ENCODE peak calls at places on chromosome 18, in nine cellular contexts. One of them, this sample, is unnamed. For H3K4me1, the result is how much of the 10 kb centered on the place peaks cover.

GRCh38 chr18:39198376-39198775 is 1632.8 kb upstream of the CELF4 start:
- DNase-seq in heart right ventricle: no peak
- DNase-seq in ovary: no peak
- DNase-seq in tibial artery: no peak
- DNase-seq in pancreas: no peak
- DNase-seq in neuronal stem cell: no peak
- DNase-seq in fibroblast of lung: peak
- DNase-seq in body of pancreas: no peak
- DNase-seq in PC-9: no peak
- DNase-seq in this sample: no peak

GRCh38 chr18:68713791-68714190 is 1.1 kb downstream of the TMX3 start:
- DNase-seq in neuronal stem cell: no peak
- DNase-seq in body of pancreas: no peak
- DNase-seq in fibroblast of lung: no peak
- DNase-seq in heart right ventricle: no peak
- DNase-seq in pancreas: no peak
- DNase-seq in PC-9: peak
- DNase-seq in tibial artery: no peak
- DNase-seq in ovary: no peak
- DNase-seq in this sample: no peak

GRCh38 chr18:34661464-34662087 is 48.5 kb upstream of the DTNA start:
- DNase-seq in heart right ventricle: no peak
- DNase-seq in ovary: no peak
- DNase-seq in body of pancreas: no peak
- DNase-seq in pancreas: no peak
- DNase-seq in fibroblast of lung: peak
- DNase-seq in neuronal stem cell: peak
- DNase-seq in PC-9: no peak
- DNase-seq in tibial artery: no peak
- DNase-seq in this sample: no peak

GRCh38 chr18:69649678-69650077 is 249.0 kb downstream of the DOK6 start:
- DNase-seq in body of pancreas: no peak
- DNase-seq in tibial artery: no peak
- DNase-seq in fibroblast of lung: no peak
- DNase-seq in heart right ventricle: no peak
- DNase-seq in pancreas: no peak
- DNase-seq in neuronal stem cell: no peak
- DNase-seq in ovary: no peak
- DNase-seq in PC-9: no peak
- DNase-seq in this sample: no peak

GRCh38 chr18:13374468-13375301 is 156.1 kb downstream of the LDLRAD4 start:
- DNase-seq in pancreas: no peak
- DNase-seq in fibroblast of lung: no peak
- DNase-seq in heart right ventricle: no peak
- DNase-seq in body of pancreas: no peak
- DNase-seq in PC-9: no peak
- DNase-seq in tibial artery: no peak
- DNase-seq in neuronal stem cell: no peak
- DNase-seq in ovary: no peak
- DNase-seq in this sample: no peak

GRCh38 chr18:73381361-73382031 is 513.7 kb upstream of the NETO1 start:
- DNase-seq in PC-9: no peak
- DNase-seq in fibroblast of lung: no peak
- DNase-seq in ovary: no peak
- DNase-seq in body of pancreas: no peak
- DNase-seq in pancreas: no peak
- DNase-seq in neuronal stem cell: no peak
- DNase-seq in tibial artery: no peak
- DNase-seq in heart right ventricle: no peak
- DNase-seq in this sample: no peak

GRCh38 chr18:68623342-68623741 is 91.6 kb downstream of the TMX3 start:
- DNase-seq in tibial artery: peak
- DNase-seq in body of pancreas: peak
- DNase-seq in heart right ventricle: no peak
- DNase-seq in pancreas: no peak
- DNase-seq in ovary: no peak
- DNase-seq in neuronal stem cell: peak
- DNase-seq in fibroblast of lung: peak
- DNase-seq in PC-9: no peak
- DNase-seq in this sample: no peak

GRCh38 chr18:29811519-29811918 is 1231.0 kb downstream of the DSC3 start:
- DNase-seq in neuronal stem cell: no peak
- DNase-seq in fibroblast of lung: no peak
- DNase-seq in tibial artery: no peak
- DNase-seq in heart right ventricle: no peak
- DNase-seq in body of pancreas: no peak
- DNase-seq in ovary: no peak
- DNase-seq in PC-9: no peak
- DNase-seq in pancreas: no peak
- DNase-seq in this sample: no peak

GRCh38 chr18:77807650-77808049 is 558.0 kb downstream of the GALR1 start:
- DNase-seq in pancreas: no peak
- DNase-seq in heart right ventricle: no peak
- DNase-seq in ovary: no peak
- DNase-seq in fibroblast of lung: no peak
- DNase-seq in tibial artery: no peak
- DNase-seq in PC-9: no peak
- DNase-seq in neuronal stem cell: no peak
- DNase-seq in body of pancreas: no peak
- DNase-seq in this sample: no peak

GRCh38 chr18:14978962-14979535 is 231.1 kb downstream of the ANKRD30B start:
- DNase-seq in heart right ventricle: no peak
- DNase-seq in tibial artery: no peak
- DNase-seq in ovary: no peak
- DNase-seq in body of pancreas: peak
- DNase-seq in pancreas: no peak
- DNase-seq in fibroblast of lung: peak
- DNase-seq in neuronal stem cell: peak
- DNase-seq in PC-9: no peak
- DNase-seq in this sample: no peak

GRCh38 chr18:76450452-76450851 is 44.6 kb downstream of the ZNF516 start:
- DNase-seq in tibial artery: no peak
- DNase-seq in ovary: peak
- DNase-seq in pancreas: no peak
- DNase-seq in body of pancreas: no peak
- DNase-seq in neuronal stem cell: no peak
- DNase-seq in fibroblast of lung: peak
- DNase-seq in heart right ventricle: no peak
- DNase-seq in PC-9: no peak
- DNase-seq in this sample: no peak

GRCh38 chr18:6982398-6982797 is 135.2 kb downstream of the LAMA1 start:
- DNase-seq in tibial artery: no peak
- DNase-seq in heart right ventricle: no peak
- DNase-seq in ovary: no peak
- DNase-seq in body of pancreas: no peak
- DNase-seq in pancreas: no peak
- DNase-seq in fibroblast of lung: no peak
- DNase-seq in neuronal stem cell: no peak
- DNase-seq in PC-9: no peak
- DNase-seq in this sample: no peak

GRCh38 chr18:9708057-9708881 is at the start of gene RAB31:
- DNase-seq in pancreas: peak
- DNase-seq in tibial artery: peak
- DNase-seq in PC-9: no peak
- DNase-seq in heart right ventricle: peak
- DNase-seq in neuronal stem cell: peak
- DNase-seq in body of pancreas: peak
- DNase-seq in ovary: peak
- DNase-seq in fibroblast of lung: peak
- DNase-seq in this sample: peak

GRCh38 chr18:64405161-64405560 is 256.3 kb upstream of the LINC00305 start:
- DNase-seq in fibroblast of lung: peak
- DNase-seq in PC-9: no peak
- DNase-seq in ovary: no peak
- DNase-seq in pancreas: no peak
- DNase-seq in neuronal stem cell: no peak
- DNase-seq in body of pancreas: no peak
- DNase-seq in heart right ventricle: no peak
- DNase-seq in tibial artery: no peak
- DNase-seq in this sample: no peak

GRCh38 chr18:47931707-47932103 is 1.2 kb upstream of the SMAD2 start:
- DNase-seq in body of pancreas: peak
- DNase-seq in PC-9: peak
- DNase-seq in neuronal stem cell: no peak
- DNase-seq in tibial artery: no peak
- DNase-seq in heart right ventricle: no peak
- DNase-seq in pancreas: no peak
- DNase-seq in ovary: peak
- DNase-seq in fibroblast of lung: peak
- DNase-seq in this sample: no peak

GRCh38 chr18:26511339-26512071 is 36.8 kb downstream of the KCTD1 start:
- DNase-seq in body of pancreas: no peak
- DNase-seq in pancreas: no peak
- DNase-seq in heart right ventricle: no peak
- DNase-seq in PC-9: peak
- DNase-seq in tibial artery: no peak
- DNase-seq in ovary: no peak
- DNase-seq in fibroblast of lung: no peak
- DNase-seq in neuronal stem cell: no peak
- DNase-seq in this sample: no peak

GRCh38 chr18:12895016-12895415 is 11.0 kb upstream of the PTPN2 start:
- DNase-seq in neuronal stem cell: no peak
- DNase-seq in PC-9: no peak
- DNase-seq in heart right ventricle: no peak
- DNase-seq in tibial artery: no peak
- DNase-seq in fibroblast of lung: no peak
- DNase-seq in body of pancreas: no peak
- DNase-seq in ovary: no peak
- DNase-seq in pancreas: no peak
- DNase-seq in this sample: no peak

GRCh38 chr18:74196220-74197119 is 48.1 kb downstream of the TIMM21 start:
- DNase-seq in body of pancreas: peak
- DNase-seq in neuronal stem cell: peak
- DNase-seq in PC-9: peak
- DNase-seq in ovary: peak
- DNase-seq in heart right ventricle: no peak
- DNase-seq in fibroblast of lung: peak
- DNase-seq in tibial artery: no peak
- DNase-seq in pancreas: no peak
- DNase-seq in this sample: no peak

DNA sequence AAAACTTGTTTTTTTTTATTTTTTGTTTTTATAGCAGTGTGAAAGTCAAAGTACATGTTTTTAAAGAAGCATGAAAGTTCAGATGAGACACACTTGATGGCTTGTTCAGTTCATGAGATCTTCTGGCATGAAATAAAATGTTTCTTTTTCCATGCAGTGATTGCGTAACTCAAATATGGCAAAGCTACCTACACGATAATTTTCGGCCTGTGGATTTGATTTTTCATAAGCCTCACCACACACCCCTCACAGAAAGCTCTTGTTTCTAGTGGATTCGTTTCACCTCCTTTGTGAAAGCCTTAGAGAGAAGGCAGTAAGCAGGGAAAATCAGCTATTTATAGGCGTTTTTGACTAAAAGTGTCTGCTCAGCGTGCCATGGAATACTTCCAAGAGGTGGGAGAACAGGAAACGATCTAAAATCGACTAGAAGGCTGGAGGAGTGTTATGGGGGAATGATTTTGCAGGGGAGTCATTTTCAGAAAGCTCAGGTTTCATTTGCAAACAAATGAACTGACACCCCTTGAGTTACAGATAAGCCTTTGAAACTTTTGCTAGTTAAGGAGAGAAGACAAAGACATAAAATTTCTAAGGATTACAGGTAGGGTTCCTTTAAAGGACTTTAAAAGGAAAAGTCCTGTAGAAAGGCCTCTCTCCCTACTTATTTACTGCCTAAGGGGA is 417.9 kb downstream of the TGIF1 start:
- DNase-seq in tibial artery: no peak
- DNase-seq in body of pancreas: no peak
- DNase-seq in fibroblast of lung: peak
- DNase-seq in neuronal stem cell: no peak
- DNase-seq in PC-9: no peak
- DNase-seq in pancreas: no peak
- DNase-seq in heart right ventricle: no peak
- DNase-seq in ovary: no peak
- DNase-seq in this sample: no peak
- H3K4me1 ChIP-seq in tibial artery: under half
- H3K4me1 ChIP-seq in body of pancreas: under half
- H3K4me1 ChIP-seq in fibroblast of lung: under half
- H3K4me1 ChIP-seq in neuronal stem cell: under half
- H3K4me1 ChIP-seq in PC-9: under half
- H3K4me1 ChIP-seq in pancreas: under half
- H3K4me1 ChIP-seq in heart right ventricle: under half
- H3K4me1 ChIP-seq in ovary: under half
- H3K4me1 ChIP-seq in this sample: under half

GRCh38 chr18:57649536-57650495 is 28.2 kb upstream of the NARS1 start:
- DNase-seq in tibial artery: no peak
- DNase-seq in pancreas: no peak
- DNase-seq in PC-9: peak
- DNase-seq in neuronal stem cell: no peak
- DNase-seq in heart right ventricle: no peak
- DNase-seq in ovary: no peak
- DNase-seq in body of pancreas: no peak
- DNase-seq in fibroblast of lung: peak
- DNase-seq in this sample: no peak
- H3K27ac ChIP-seq in tibial artery: peak
- H3K27ac ChIP-seq in pancreas: no peak
- H3K27ac ChIP-seq in PC-9: peak
- H3K27ac ChIP-seq in neuronal stem cell: no peak
- H3K27ac ChIP-seq in heart right ventricle: peak
- H3K27ac ChIP-seq in ovary: no peak
- H3K27ac ChIP-seq in body of pancreas: peak
- H3K27ac ChIP-seq in fibroblast of lung: peak
- H3K27ac ChIP-seq in this sample: no peak

DNA sequence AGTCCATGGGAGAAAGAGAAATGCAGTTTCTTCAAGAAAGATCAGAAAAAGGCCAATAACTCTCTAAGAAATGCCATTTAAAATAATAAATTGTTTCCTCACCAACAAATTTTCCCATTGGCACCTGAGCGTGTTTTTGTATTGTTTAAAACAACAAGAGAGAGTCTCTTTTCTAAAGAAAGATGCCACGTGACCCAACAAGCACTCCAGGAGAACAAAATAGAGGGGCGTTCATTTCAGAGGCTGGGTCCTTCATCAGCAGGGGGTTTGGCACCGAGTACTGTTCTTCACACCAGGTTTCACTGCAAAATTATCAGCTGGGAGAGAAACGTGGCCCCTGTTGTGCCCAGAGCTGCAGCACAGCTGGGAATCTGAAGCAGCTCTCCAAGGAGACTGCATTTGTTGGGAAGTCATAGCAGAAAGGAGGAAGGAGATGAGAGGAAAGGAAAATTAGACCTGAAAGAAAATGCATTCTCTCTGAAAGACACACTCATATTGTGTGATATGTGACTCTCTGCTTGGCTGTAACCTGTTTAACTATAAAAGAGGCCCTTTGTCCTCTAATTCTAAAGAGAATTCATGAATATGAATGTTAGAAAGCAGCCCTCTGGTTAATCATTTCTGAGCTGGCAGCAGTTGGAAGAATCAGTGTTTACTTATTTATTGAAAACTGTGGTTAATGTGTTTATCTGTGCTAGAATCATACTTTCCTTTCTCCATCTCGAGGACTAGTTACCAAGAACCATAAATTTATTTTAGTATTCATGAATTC is 205.3 kb upstream of the CDH20 start:
- DNase-seq in ovary: no peak
- DNase-seq in neuronal stem cell: no peak
- DNase-seq in PC-9: no peak
- DNase-seq in heart right ventricle: no peak
- DNase-seq in fibroblast of lung: no peak
- DNase-seq in pancreas: no peak
- DNase-seq in body of pancreas: no peak
- DNase-seq in tibial artery: no peak
- DNase-seq in this sample: no peak
- H3K4me1 ChIP-seq in ovary: under half
- H3K4me1 ChIP-seq in neuronal stem cell: under half
- H3K4me1 ChIP-seq in PC-9: under half
- H3K4me1 ChIP-seq in heart right ventricle: under half
- H3K4me1 ChIP-seq in fibroblast of lung: under half
- H3K4me1 ChIP-seq in pancreas: under half
- H3K4me1 ChIP-seq in body of pancreas: under half
- H3K4me1 ChIP-seq in tibial artery: under half
- H3K4me1 ChIP-seq in this sample: under half

GRCh38 chr18:63344918-63345317 is 22.1 kb downstream of the KDSR start:
- DNase-seq in neuronal stem cell: no peak
- DNase-seq in fibroblast of lung: no peak
- DNase-seq in pancreas: no peak
- DNase-seq in PC-9: no peak
- DNase-seq in heart right ventricle: no peak
- DNase-seq in tibial artery: no peak
- DNase-seq in body of pancreas: no peak
- DNase-seq in ovary: no peak
- DNase-seq in this sample: no peak
- H3K27ac ChIP-seq in neuronal stem cell: no peak
- H3K27ac ChIP-seq in fibroblast of lung: no peak
- H3K27ac ChIP-seq in pancreas: no peak
- H3K27ac ChIP-seq in PC-9: no peak
- H3K27ac ChIP-seq in heart right ventricle: no peak
- H3K27ac ChIP-seq in tibial artery: no peak
- H3K27ac ChIP-seq in body of pancreas: no peak
- H3K27ac ChIP-seq in ovary: no peak
- H3K27ac ChIP-seq in this sample: no peak